ENCODE peak calls at places on chromosome 14, in seven cellular contexts. V is Panc1, X is HCT116, Z is HepG2, S is H1, Y is K562, N is GM12878. J is an unnamed sample.

GRCh38 chr14:54108481-54109471 is 152.2 kb upstream of the BMP4 start:
- DNase-seq in V (no peak), X (peak; percentile 48), Z (peak; percentile 96), S (no peak), Y (no peak), N (no peak), J (no peak)

GRCh38 chr14:105533391-105533790 is 7.0 kb downstream of the TMEM121 start:
- DNase-seq in V (no peak), X (no peak), Z (no peak), S (no peak), Y (no peak), N (no peak), J (no peak)

GRCh38 chr14:70771781-70772212 is 37.5 kb downstream of the MAP3K9 start:
- DNase-seq in V (no peak), X (no peak), Z (no peak), S (peak; percentile 17), Y (no peak), N (no peak), J (no peak)

GRCh38 chr14:101068958-101069549 is 165.5 kb upstream of the RTL1 start:
- DNase-seq in V (no peak), X (no peak), Z (no peak), S (no peak), Y (no peak), N (no peak), J (no peak)

GRCh38 chr14:59582845-59583509 is 6.4 kb upstream of the CCDC175 start:
- DNase-seq in V (no peak), X (no peak), Z (no peak), S (no peak), Y (peak; percentile 9), N (no peak), J (no peak)

GRCh38 chr14:66359500-66359899 is 126.7 kb upstream of the CCDC196 start:
- DNase-seq in V (no peak), X (peak; percentile 64), Z (peak; percentile 53), S (no peak), Y (peak; percentile 7), N (peak; percentile 15), J (peak; percentile 45)

GRCh38 chr14:102537981-102538597 is 28.5 kb upstream of the ANKRD9 start:
- DNase-seq in V (no peak), X (no peak), Z (no peak), S (no peak), Y (no peak), N (no peak), J (peak; percentile 39)

GRCh38 chr14:65949711-65950516 is 536.3 kb upstream of the CCDC196 start:
- DNase-seq in V (no peak), X (peak; percentile 4), Z (peak; percentile 29), S (no peak), Y (no peak), N (no peak), J (no peak)

GRCh38 chr14:75822522-75823288 is 159.1 kb downstream of the TGFB3 start:
- DNase-seq in V (no peak), X (peak; percentile 67), Z (no peak), S (no peak), Y (no peak), N (no peak), J (no peak)

GRCh38 chr14:51597511-51597920 is 54.2 kb upstream of the FRMD6 start:
- DNase-seq in V (no peak), X (no peak), Z (no peak), S (no peak), Y (no peak), N (no peak), J (no peak)

GRCh38 chr14:54627718-54628345 is 60.9 kb downstream of the SAMD4A start:
- DNase-seq in V (no peak), X (no peak), Z (no peak), S (no peak), Y (no peak), N (peak; percentile 57), J (peak; percentile 40)

GRCh38 chr14:71062581-71063303 is 155.5 kb downstream of the PCNX1 start:
- DNase-seq in V (no peak), X (no peak), Z (no peak), S (no peak), Y (no peak), N (no peak), J (no peak)

GRCh38 chr14:72472845-72473244 is 421.1 kb downstream of the DPF3 start:
- DNase-seq in V (no peak), X (peak; percentile 4), Z (no peak), S (no peak), Y (no peak), N (no peak), J (no peak)

GRCh38 chr14:81710232-81710845 is 176.7 kb upstream of the SEL1L start:
- DNase-seq in V (peak; percentile 5), X (peak; percentile 16), Z (peak; percentile 42), S (no peak), Y (no peak), N (peak; percentile 0), J (peak; percentile 8)

GRCh38 chr14:90599748-90600507 is 203.1 kb downstream of the CALM1 start:
- DNase-seq in V (no peak), X (no peak), Z (peak; percentile 3), S (no peak), Y (no peak), N (no peak), J (no peak)

GRCh38 chr14:101108579-101109346 is 205.2 kb upstream of the RTL1 start:
- DNase-seq in V (no peak), X (no peak), Z (no peak), S (no peak), Y (no peak), N (no peak), J (no peak)

GRCh38 chr14:95057147-95057546 is 100.2 kb downstream of the DICER1 start:
- DNase-seq in V (no peak), X (no peak), Z (no peak), S (no peak), Y (no peak), N (no peak), J (no peak)

GRCh38 chr14:91415794-91416743 is 1.6 kb downstream of the CCDC88C start:
- DNase-seq in V (no peak), X (no peak), Z (no peak), S (no peak), Y (no peak), N (peak; percentile 88), J (no peak)

GRCh38 chr14:75705014-75705413 is 44.0 kb downstream of the TTLL5 start:
- DNase-seq in V (no peak), X (no peak), Z (no peak), S (no peak), Y (no peak), N (no peak), J (no peak)

GRCh38 chr14:61077946-61078738 is 97.1 kb downstream of the SLC38A6 start:
- DNase-seq in V (no peak), X (no peak), Z (no peak), S (no peak), Y (no peak), N (no peak), J (no peak)

GRCh38 chr14:75803768-75804167 is 142.7 kb downstream of the TTLL5 start:
- DNase-seq in V (no peak), X (no peak), Z (no peak), S (no peak), Y (no peak), N (no peak), J (no peak)

GRCh38 chr14:76580967-76581366 is 180.3 kb upstream of the VASH1 start:
- DNase-seq in V (no peak), X (no peak), Z (no peak), S (no peak), Y (no peak), N (no peak), J (no peak)

GRCh38 chr14:74135386-74135785 is 50.6 kb downstream of the LIN52 start:
- DNase-seq in V (no peak), X (no peak), Z (no peak), S (no peak), Y (no peak), N (no peak), J (no peak)

GRCh38 chr14:104967414-104968152 is 10.6 kb downstream of the AHNAK2 start:
- DNase-seq in V (no peak), X (no peak), Z (no peak), S (no peak), Y (no peak), N (no peak), J (peak; percentile 51)

GRCh38 chr14:32404784-32405573 is 75.9 kb downstream of the AKAP6 start:
- DNase-seq in V (no peak), X (no peak), Z (no peak), S (no peak), Y (no peak), N (no peak), J (no peak)

GRCh38 chr14:99272669-99273024 is 650 bp upstream of the BCL11B start:
- DNase-seq in V (no peak), X (no peak), Z (no peak), S (no peak), Y (no peak), N (no peak), J (no peak)
- TF ChIP-seq SIN3A in V (no peak), X (no peak), Z (no peak), S (no peak), Y (no peak), N (no peak), J (no peak)

DNA sequence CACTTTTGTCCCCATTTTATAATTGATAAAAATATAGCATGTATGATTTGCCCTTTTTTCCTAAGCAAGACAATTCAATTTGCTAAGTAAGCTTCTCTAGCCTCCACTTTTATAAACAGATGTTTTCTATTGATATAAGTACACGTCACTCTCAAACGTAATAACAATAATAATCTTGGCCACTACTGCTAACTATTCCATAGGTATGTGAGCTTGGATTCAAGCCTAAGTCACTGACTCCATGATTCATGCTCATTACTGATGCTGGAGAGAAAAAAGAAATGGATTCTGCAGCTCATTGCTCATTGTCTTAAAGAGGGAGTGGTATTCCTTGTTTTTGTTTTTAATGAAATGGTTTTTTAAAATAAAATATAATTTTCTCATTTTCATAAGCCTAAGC is 661.0 kb downstream of the GALC start:
- DNase-seq in V (no peak), X (no peak), Z (no peak), S (no peak), Y (no peak), N (no peak), J (no peak)
- TF ChIP-seq SIN3A in V (no peak), X (no peak), Z (no peak), S (no peak), Y (no peak), N (no peak), J (no peak)

GRCh38 chr14:92748259-92749016 is at the start of gene LGMN:
- DNase-seq in V (peak; percentile 52), X (peak; percentile 88), Z (peak; percentile 92), S (peak; percentile 82), Y (peak; percentile 46), N (no peak), J (peak; percentile 95)
- TF ChIP-seq SIN3A in V (no peak), X (peak; percentile 82), Z (peak; percentile 33), S (no peak), Y (no peak), N (no peak), J (peak; percentile 9)

DNA sequence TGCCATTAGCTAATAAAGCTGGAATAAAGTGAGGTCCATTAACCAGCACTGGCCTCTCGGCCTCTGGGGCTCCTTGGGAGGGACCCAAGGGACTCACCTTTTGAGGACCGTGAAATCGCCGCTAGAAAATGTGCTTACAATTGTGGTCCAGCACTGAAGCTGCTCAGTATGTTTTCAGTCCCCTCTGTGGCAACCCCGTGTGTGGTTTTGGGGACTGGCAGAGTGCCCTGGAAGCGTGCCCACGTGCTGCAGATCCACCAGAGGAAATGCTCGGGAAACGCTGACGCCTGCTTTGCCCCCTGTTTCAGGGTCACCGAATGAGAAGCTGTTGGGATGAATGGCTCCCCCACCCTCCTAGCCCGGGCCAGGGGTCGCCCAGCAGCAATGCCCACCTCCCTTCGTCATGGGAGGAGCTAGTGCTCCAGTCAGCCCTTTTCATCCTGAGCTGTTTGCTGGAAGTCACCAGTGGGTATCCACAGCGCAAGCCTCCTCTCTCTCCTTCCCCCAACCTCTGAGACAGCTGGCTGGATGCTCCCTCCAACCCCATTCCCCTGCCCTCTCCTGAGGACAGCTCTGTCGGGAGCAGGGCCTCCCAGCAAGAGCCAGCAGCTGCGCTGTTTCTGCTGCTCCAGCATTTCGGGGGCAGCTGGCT is 33.1 kb upstream of the PPP1R13B start:
- DNase-seq in V (no peak), X (no peak), Z (no peak), S (no peak), Y (no peak), N (no peak), J (peak; percentile 62)
- TF ChIP-seq SIN3A in V (no peak), X (no peak), Z (no peak), S (no peak), Y (no peak), N (no peak), J (no peak)